ENCODE peak calls at places on chromosomes 16 and 17, in six cellular contexts. Q, N, X, H, D and T are unnamed samples.

GRCh38 chr16:11708421-11708820 is 34.2 kb downstream of the TXNDC11 start:
- DNase-seq in Q (no peak), N (no peak), X (no peak), H (no peak), D (no peak), T (no peak)

GRCh38 chr16:27515874-27516353 is 33.8 kb downstream of the GTF3C1 start:
- DNase-seq in Q (peak; percentile 36), N (peak; percentile 44), X (no peak), H (no peak), D (no peak), T (no peak)

GRCh38 chr16:53090591-53091507 is 36.1 kb downstream of the CHD9 start:
- DNase-seq in Q (peak; percentile 46), N (no peak), X (peak; percentile 99), H (no peak), D (peak; percentile 88), T (peak; percentile 96)

GRCh38 chr17:74530751-74531150 is 524 bp downstream of the CD300LB start:
- DNase-seq in Q (no peak), N (no peak), X (peak; percentile 9), H (peak; percentile 58), D (peak; percentile 16), T (no peak)

GRCh38 chr16:48330847-48331204 is 54.4 kb downstream of the SIAH1 start:
- DNase-seq in Q (no peak), N (no peak), X (no peak), H (no peak), D (no peak), T (no peak)

GRCh38 chr17:41617698-41618097 is 5.1 kb upstream of the KRT16 start:
- DNase-seq in Q (no peak), N (no peak), X (peak; percentile 46), H (no peak), D (no peak), T (peak; percentile 31)

GRCh38 chr17:73643012-73643845 is 1.0 kb downstream of the SDK2 start:
- DNase-seq in Q (no peak), N (no peak), X (no peak), H (no peak), D (no peak), T (peak; percentile 77)

GRCh38 chr17:79612468-79613194 is 1.8 kb upstream of the RBFOX3 start:
- DNase-seq in Q (peak; percentile 46), N (peak; percentile 81), X (peak; percentile 85), H (no peak), D (no peak), T (no peak)

GRCh38 chr16:78292726-78293380 is 193.4 kb downstream of the WWOX start:
- DNase-seq in Q (peak; percentile 63), N (no peak), X (no peak), H (no peak), D (peak; percentile 33), T (no peak)

GRCh38 chr16:1706386-1707192 is 594 bp downstream of the MAPK8IP3 start:
- DNase-seq in Q (no peak), N (peak; percentile 56), X (no peak), H (no peak), D (no peak), T (peak; percentile 70)

GRCh38 chr16:30691907-30692306 is 7.1 kb upstream of the SRCAP start:
- DNase-seq in Q (no peak), N (peak; percentile 37), X (no peak), H (no peak), D (no peak), T (no peak)

GRCh38 chr16:68490829-68491575 is 42.7 kb upstream of the SMPD3 start:
- DNase-seq in Q (no peak), N (no peak), X (no peak), H (peak; percentile 98), D (peak; percentile 83), T (no peak)

GRCh38 chr16:85466989-85467388 is 146.1 kb upstream of the GSE1 start:
- DNase-seq in Q (no peak), N (no peak), X (no peak), H (no peak), D (no peak), T (no peak)

GRCh38 chr17:44345497-44346026 is 460 bp downstream of the GRN start:
- DNase-seq in Q (peak; percentile 79), N (peak; percentile 55), X (no peak), H (no peak), D (peak; percentile 81), T (peak; percentile 80)

GRCh38 chr17:27082775-27083154 is 211.1 kb upstream of the WSB1 start:
- DNase-seq in Q (no peak), N (no peak), X (no peak), H (no peak), D (no peak), T (no peak)

GRCh38 chr16:60651351-60651750 is 1384.9 kb downstream of the CDH8 start:
- DNase-seq in Q (no peak), N (no peak), X (no peak), H (no peak), D (no peak), T (no peak)

GRCh38 chr16:85627102-85627834 is 14.1 kb downstream of the GSE1 start:
- DNase-seq in Q (no peak), N (no peak), X (no peak), H (no peak), D (no peak), T (no peak)

GRCh38 chr17:70168979-70169706 is at the start of gene KCNJ2:
- DNase-seq in Q (peak; percentile 3), N (peak; percentile 84), X (peak; percentile 91), H (no peak), D (peak; percentile 93), T (peak; percentile 85)

GRCh38 chr17:50109785-50110184 is 14.6 kb downstream of the PDK2 start:
- DNase-seq in Q (no peak), N (no peak), X (no peak), H (no peak), D (no peak), T (no peak)

GRCh38 chr17:50111687-50112655 is 16.8 kb downstream of the PDK2 start:
- DNase-seq in Q (peak; percentile 84), N (no peak), X (no peak), H (no peak), D (no peak), T (no peak)

GRCh38 chr17:50109207-50109606 is 14.1 kb downstream of the PDK2 start:
- DNase-seq in Q (no peak), N (no peak), X (no peak), H (no peak), D (no peak), T (no peak)

GRCh38 chr17:50112694-50113093 is 17.3 kb downstream of the SAMD14 start:
- DNase-seq in Q (no peak), N (no peak), X (no peak), H (no peak), D (no peak), T (no peak)

DNA sequence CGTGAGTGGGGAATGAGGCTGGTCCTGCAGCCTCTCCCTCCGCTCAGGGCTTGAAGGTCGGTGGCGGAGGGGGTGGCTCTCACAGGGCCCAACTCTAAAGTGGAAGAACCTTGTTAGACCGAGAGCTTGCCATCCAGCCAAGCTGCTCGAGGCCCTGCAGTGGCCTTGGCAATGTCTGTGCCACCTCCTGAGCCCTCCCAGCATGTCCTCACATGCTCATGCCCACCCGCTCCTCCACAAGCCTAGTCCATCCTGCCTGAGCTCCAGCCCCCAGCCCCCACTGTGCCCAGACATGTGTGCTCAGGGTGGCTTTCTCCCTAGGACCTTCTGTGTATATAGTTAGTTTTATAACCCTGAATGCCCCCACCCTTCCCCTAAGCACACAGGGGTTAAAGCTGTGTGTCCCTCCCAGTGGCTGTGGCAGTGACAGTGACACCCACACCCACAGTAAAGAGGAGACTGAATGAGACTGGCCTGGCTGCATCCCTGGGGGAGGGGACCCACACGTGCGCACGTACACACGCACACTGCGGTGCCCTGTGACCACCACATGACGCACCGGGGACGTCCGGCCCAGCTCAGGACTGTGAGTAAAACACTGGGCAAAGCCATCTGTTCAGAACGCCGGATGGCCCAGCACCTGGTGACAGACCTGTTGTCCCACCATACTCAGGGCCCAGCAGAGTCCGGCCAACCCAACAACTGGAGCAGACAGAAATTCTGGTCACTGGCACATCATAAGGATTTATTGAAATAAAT is 15.6 kb downstream of the PDK2 start:
- DNase-seq in Q (no peak), N (no peak), X (no peak), H (no peak), D (no peak), T (peak; percentile 68)
- H3K4me1 ChIP-seq in Q (peaks cover 62% of the 10 kb centered on the region), N (peaks cover 8% of the 10 kb centered on the region), X (peaks cover 36% of the 10 kb centered on the region), H (peaks cover 25% of the 10 kb centered on the region), D (peaks cover 17% of the 10 kb centered on the region), T (peaks cover 24% of the 10 kb centered on the region)

GRCh38 chr16:17382949-17383348 is 87.8 kb downstream of the XYLT1 start:
- DNase-seq in Q (no peak), N (no peak), X (no peak), H (no peak), D (peak; percentile 48), T (no peak)
- TF ChIP-seq POLR2AphosphoS5 in Q (no peak), N (no peak), X (peak; percentile 41), H (no peak), D (peak; percentile 78), T (no peak)

GRCh38 chr16:55555436-55555835 is 11.0 kb upstream of the CAPNS2 start:
- DNase-seq in Q (no peak), N (no peak), X (no peak), H (no peak), D (no peak), T (no peak)
- H3K4me1 ChIP-seq in Q (no peaks in the 10 kb centered on the region), N (no peaks in the 10 kb centered on the region), X (peaks cover 28% of the 10 kb centered on the region), H (peaks cover 17% of the 10 kb centered on the region), D (no peaks in the 10 kb centered on the region), T (peaks cover 32% of the 10 kb centered on the region)

DNA sequence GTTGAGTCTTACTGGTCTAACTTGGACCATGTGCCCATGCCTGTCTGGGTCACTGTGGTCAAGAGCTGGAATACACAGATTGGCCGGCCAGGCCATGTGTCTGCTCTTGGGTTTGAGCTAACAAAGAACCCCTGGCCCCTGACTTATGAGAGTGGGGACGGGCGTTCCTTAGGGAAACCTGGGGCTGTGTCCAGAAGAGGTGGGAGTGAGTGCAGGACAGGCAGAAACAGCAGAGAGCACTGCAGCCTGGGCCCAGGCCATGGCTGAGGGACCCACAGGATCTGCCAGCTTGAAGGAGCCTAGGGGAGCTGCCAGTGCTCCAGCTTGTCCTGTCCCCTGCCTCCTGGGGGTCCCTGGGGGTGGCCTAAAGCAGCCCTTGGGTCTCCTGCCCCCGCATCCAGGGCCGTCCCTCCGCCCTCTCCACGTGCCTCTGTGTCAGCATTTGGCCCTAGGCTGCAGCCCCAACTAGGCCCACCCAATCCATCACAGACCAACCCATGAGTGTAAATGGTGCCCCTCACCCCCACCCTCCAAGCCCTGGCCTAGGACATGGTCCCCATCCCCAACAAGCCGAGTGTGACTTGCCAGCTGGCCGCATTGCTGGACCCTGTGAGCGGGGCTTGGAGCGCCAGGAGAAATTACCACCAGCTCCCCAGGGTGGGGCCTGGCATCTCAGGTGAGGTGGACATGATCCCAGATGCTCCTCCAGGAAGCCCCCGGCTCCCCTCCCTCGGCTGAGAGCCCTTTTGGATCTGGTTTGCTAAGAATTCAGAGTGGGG is 12.5 kb upstream of the DRC7 start:
- DNase-seq in Q (no peak), N (no peak), X (peak; percentile 57), H (no peak), D (no peak), T (no peak)
- TF ChIP-seq POLR2AphosphoS5 in Q (no peak), N (no peak), X (no peak), H (no peak), D (no peak), T (no peak)

DNA sequence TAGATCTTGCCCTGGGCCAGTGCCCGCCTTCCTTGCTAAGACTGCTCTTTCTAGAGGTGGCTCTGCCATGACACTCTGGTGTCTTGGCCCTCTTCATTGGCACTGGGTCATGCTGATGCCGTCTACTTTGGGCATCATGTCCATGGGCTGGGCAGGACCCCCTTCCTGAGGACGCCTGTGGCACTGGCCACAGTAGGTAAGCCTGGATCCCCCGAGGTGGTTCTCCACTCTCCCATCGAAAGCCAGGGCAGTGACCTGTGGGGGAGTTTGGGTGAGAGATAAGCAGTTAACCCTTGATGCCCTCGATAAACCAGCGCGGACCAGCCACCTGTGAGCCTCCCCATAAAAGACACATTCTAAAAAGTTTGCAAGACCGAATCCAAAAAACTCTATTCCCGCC is 20.0 kb upstream of the ITGB4 start:
- DNase-seq in Q (no peak), N (no peak), X (no peak), H (no peak), D (no peak), T (peak; percentile 60)
- H3K4me1 ChIP-seq in Q (peaks cover 44% of the 10 kb centered on the region), N (peaks cover 5% of the 10 kb centered on the region), X (peaks cover 42% of the 10 kb centered on the region), H (peaks cover 59% of the 10 kb centered on the region), D (peaks cover 54% of the 10 kb centered on the region), T (peaks cover 64% of the 10 kb centered on the region)